ENCODE peak calls at places on chromosomes 12 and 14, in seven cellular contexts. One of them, this sample, is unnamed.
A peak's percentile ranks its signal among the peaks of the same experiment; 100 is the strongest.

GRCh38 chr14:53946404-53947400 is 9.9 kb downstream of the BMP4 start:
- DNase-seq in stomach: no peak
- DNase-seq in left cardiac atrium: no peak
- DNase-seq in effector memory CD4-positive, alpha-beta T cell: no peak
- DNase-seq in head of caudate nucleus: no peak
- DNase-seq in HuH-7.5: peak; percentile 62
- DNase-seq in AG09309: no peak
- DNase-seq in this sample: no peak

GRCh38 chr12:68393398-68393797 is 61.2 kb upstream of the MDM1 start:
- DNase-seq in stomach: no peak
- DNase-seq in left cardiac atrium: no peak
- DNase-seq in effector memory CD4-positive, alpha-beta T cell: no peak
- DNase-seq in head of caudate nucleus: no peak
- DNase-seq in HuH-7.5: no peak
- DNase-seq in AG09309: no peak
- DNase-seq in this sample: no peak

GRCh38 chr12:88258396-88258795 is 116.3 kb downstream of the TMTC3 start:
- DNase-seq in stomach: no peak
- DNase-seq in left cardiac atrium: no peak
- DNase-seq in effector memory CD4-positive, alpha-beta T cell: no peak
- DNase-seq in head of caudate nucleus: no peak
- DNase-seq in HuH-7.5: no peak
- DNase-seq in AG09309: peak; percentile 67
- DNase-seq in this sample: peak; percentile 10

GRCh38 chr12:6640497-6640896 is 4.7 kb upstream of the LPAR5 start:
- DNase-seq in stomach: no peak
- DNase-seq in left cardiac atrium: no peak
- DNase-seq in effector memory CD4-positive, alpha-beta T cell: no peak
- DNase-seq in head of caudate nucleus: no peak
- DNase-seq in HuH-7.5: no peak
- DNase-seq in AG09309: no peak
- DNase-seq in this sample: no peak

GRCh38 chr12:93819048-93819491 is 141.9 kb downstream of the CRADD start:
- DNase-seq in stomach: peak; percentile 39
- DNase-seq in left cardiac atrium: peak; percentile 67
- DNase-seq in effector memory CD4-positive, alpha-beta T cell: no peak
- DNase-seq in head of caudate nucleus: peak; percentile 64
- DNase-seq in HuH-7.5: no peak
- DNase-seq in AG09309: no peak
- DNase-seq in this sample: peak; percentile 21

GRCh38 chr14:86057018-86057667 is 527.2 kb downstream of the FLRT2 start:
- DNase-seq in stomach: no peak
- DNase-seq in left cardiac atrium: no peak
- DNase-seq in effector memory CD4-positive, alpha-beta T cell: no peak
- DNase-seq in head of caudate nucleus: no peak
- DNase-seq in HuH-7.5: no peak
- DNase-seq in AG09309: peak; percentile 0
- DNase-seq in this sample: no peak

GRCh38 chr12:96810477-96810876 is 96.6 kb upstream of the NEDD1 start:
- DNase-seq in stomach: no peak
- DNase-seq in left cardiac atrium: no peak
- DNase-seq in effector memory CD4-positive, alpha-beta T cell: no peak
- DNase-seq in head of caudate nucleus: no peak
- DNase-seq in HuH-7.5: no peak
- DNase-seq in AG09309: no peak
- DNase-seq in this sample: no peak

GRCh38 chr12:2431810-2432209 is 363.0 kb upstream of the FKBP4 start:
- DNase-seq in stomach: no peak
- DNase-seq in left cardiac atrium: no peak
- DNase-seq in effector memory CD4-positive, alpha-beta T cell: no peak
- DNase-seq in head of caudate nucleus: no peak
- DNase-seq in HuH-7.5: no peak
- DNase-seq in AG09309: no peak
- DNase-seq in this sample: no peak

GRCh38 chr14:20680843-20681347 is 3.5 kb upstream of the RNASE4 start:
- DNase-seq in stomach: peak; percentile 41
- DNase-seq in left cardiac atrium: no peak
- DNase-seq in effector memory CD4-positive, alpha-beta T cell: peak; percentile 36
- DNase-seq in head of caudate nucleus: no peak
- DNase-seq in HuH-7.5: no peak
- DNase-seq in AG09309: no peak
- DNase-seq in this sample: no peak

This sample was measured in AG04449.